ENCODE peak calls at places on chromosomes 5 and 9, in eight cellular contexts. P, E, S, N, T, R, Y and C are unnamed samples.

GRCh38 chr5:124824637-124825158 is 78.3 kb upstream of the ZNF608 start:
- DNase-seq in P (no peak), E (peak; percentile 36), S (peak; percentile 43), N (peak; percentile 60), T (no peak), R (no peak), Y (no peak), C (no peak)

GRCh38 chr5:3032513-3032912 is 281.0 kb upstream of the IRX2 start:
- DNase-seq in P (no peak), E (no peak), S (no peak), N (no peak), T (no peak), R (no peak), Y (no peak), C (peak; percentile 89)

GRCh38 chr5:180785794-180786221 is 16.8 kb downstream of the MGAT1 start:
- DNase-seq in P (no peak), E (no peak), S (no peak), N (peak; percentile 76), T (no peak), R (no peak), Y (no peak), C (no peak)

GRCh38 chr5:177378884-177379883 is 5.0 kb upstream of the SLC34A1 start:
- DNase-seq in P (no peak), E (no peak), S (no peak), N (peak; percentile 76), T (peak; percentile 68), R (no peak), Y (no peak), C (no peak)

GRCh38 chr5:142869883-142870282 is 99.7 kb downstream of the ARHGAP26 start:
- DNase-seq in P (no peak), E (peak; percentile 45), S (no peak), N (no peak), T (no peak), R (no peak), Y (no peak), C (no peak)

GRCh38 chr9:133347515-133347984 is 381 bp downstream of the MED22 start:
- DNase-seq in P (no peak), E (no peak), S (peak; percentile 18), N (peak; percentile 18), T (no peak), R (no peak), Y (peak; percentile 37), C (peak; percentile 6)

GRCh38 chr9:132797861-132798659 is 80.0 kb downstream of the AK8 start:
- DNase-seq in P (no peak), E (no peak), S (no peak), N (no peak), T (no peak), R (no peak), Y (no peak), C (no peak)

GRCh38 chr5:45110399-45110798 is 301.7 kb downstream of the MRPS30 start:
- DNase-seq in P (no peak), E (no peak), S (no peak), N (no peak), T (no peak), R (no peak), Y (no peak), C (no peak)

GRCh38 chr9:13274901-13275641 is 4.4 kb downstream of the MPDZ start:
- DNase-seq in P (no peak), E (no peak), S (no peak), N (peak; percentile 13), T (no peak), R (no peak), Y (no peak), C (no peak)

GRCh38 chr9:36029765-36030528 is 6.8 kb upstream of the RECK start:
- DNase-seq in P (peak; percentile 82), E (peak; percentile 96), S (peak; percentile 11), N (peak; percentile 86), T (no peak), R (no peak), Y (no peak), C (no peak)

GRCh38 chr5:66894480-66895240 is 298.5 kb downstream of the MAST4 start:
- DNase-seq in P (no peak), E (no peak), S (no peak), N (peak; percentile 3), T (no peak), R (no peak), Y (no peak), C (no peak)

GRCh38 chr5:134374234-134374633 is 2.9 kb downstream of the UBE2B start:
- DNase-seq in P (no peak), E (no peak), S (no peak), N (peak; percentile 36), T (no peak), R (no peak), Y (no peak), C (no peak)

GRCh38 chr9:4796988-4797956 is 4.5 kb downstream of the RCL1 start:
- DNase-seq in P (no peak), E (no peak), S (peak; percentile 41), N (peak; percentile 50), T (peak; percentile 46), R (no peak), Y (no peak), C (peak; percentile 6)

GRCh38 chr9:32571969-32572899 is 725 bp downstream of the NDUFB6 start:
- DNase-seq in P (peak; percentile 66), E (peak; percentile 61), S (peak; percentile 75), N (peak; percentile 70), T (peak; percentile 70), R (peak; percentile 44), Y (peak; percentile 80), C (peak; percentile 64)

GRCh38 chr9:5834214-5834613 is 1.3 kb upstream of the ERMP1 start:
- DNase-seq in P (no peak), E (no peak), S (no peak), N (no peak), T (no peak), R (no peak), Y (no peak), C (no peak)

GRCh38 chr5:169050146-169050571 is 250.8 kb downstream of the SLIT3 start:
- DNase-seq in P (no peak), E (peak; percentile 46), S (peak; percentile 6), N (peak; percentile 94), T (no peak), R (no peak), Y (no peak), C (no peak)

GRCh38 chr5:95611396-95611795 is 8.5 kb upstream of the GPR150 start:
- DNase-seq in P (no peak), E (no peak), S (no peak), N (no peak), T (no peak), R (no peak), Y (no peak), C (no peak)

GRCh38 chr5:134007581-134008256 is 2.9 kb upstream of the VDAC1 start:
- DNase-seq in P (no peak), E (no peak), S (no peak), N (no peak), T (peak; percentile 47), R (no peak), Y (no peak), C (no peak)